ENCODE peak calls at places on chromosomes 6 and 20, in six cellular contexts. P, Z, Q, J, L and O are unnamed samples.

GRCh38 chr6:22249646-22250045 is 47.2 kb downstream of the PRL start:
- DNase-seq in P (no peak), Z (no peak), Q (no peak), J (no peak), L (no peak), O (no peak)

GRCh38 chr6:55040102-55040848 is 134.0 kb upstream of the HCRTR2 start:
- DNase-seq in P (peak; percentile 88), Z (no peak), Q (no peak), J (no peak), L (no peak), O (peak; percentile 92)

GRCh38 chr6:72849346-72849745 is 227.5 kb downstream of the KCNQ5 start:
- DNase-seq in P (no peak), Z (no peak), Q (no peak), J (no peak), L (no peak), O (no peak)

GRCh38 chr20:50027611-50028105 is 44.9 kb downstream of the SNAI1 start:
- DNase-seq in P (peak; percentile 95), Z (no peak), Q (no peak), J (peak; percentile 92), L (no peak), O (peak; percentile 96)

GRCh38 chr20:973785-974194 is 28.3 kb downstream of the RSPO4 start:
- DNase-seq in P (peak; percentile 89), Z (peak; percentile 83), Q (peak; percentile 52), J (peak; percentile 55), L (peak; percentile 70), O (peak; percentile 51)

GRCh38 chr6:151681426-151682059 is 125.9 kb upstream of the ESR1 start:
- DNase-seq in P (peak; percentile 69), Z (no peak), Q (no peak), J (no peak), L (peak; percentile 77), O (no peak)

GRCh38 chr20:36988494-36988966 is 37.0 kb upstream of the SAMHD1 start:
- DNase-seq in P (peak; percentile 28), Z (no peak), Q (no peak), J (no peak), L (no peak), O (peak; percentile 32)

GRCh38 chr6:135667694-135668455 is 170.3 kb upstream of the AHI1 start:
- DNase-seq in P (peak; percentile 67), Z (peak; percentile 54), Q (no peak), J (no peak), L (no peak), O (peak; percentile 54)

GRCh38 chr20:56795492-56795891 is 166.4 kb downstream of the TFAP2C start:
- DNase-seq in P (no peak), Z (no peak), Q (no peak), J (no peak), L (no peak), O (no peak)

GRCh38 chr6:37552267-37552666 is 52.6 kb upstream of the CCDC167 start:
- DNase-seq in P (no peak), Z (no peak), Q (no peak), J (no peak), L (no peak), O (no peak)

GRCh38 chr20:50579511-50579910 is 69.3 kb downstream of the PTPN1 start:
- DNase-seq in P (no peak), Z (no peak), Q (no peak), J (no peak), L (no peak), O (no peak)

GRCh38 chr6:40286027-40286426 is 301.1 kb downstream of the LRFN2 start:
- DNase-seq in P (no peak), Z (peak; percentile 90), Q (peak; percentile 40), J (no peak), L (no peak), O (no peak)

GRCh38 chr20:44598413-44599290 is 16.3 kb downstream of the PKIG start:
- DNase-seq in P (no peak), Z (no peak), Q (peak; percentile 34), J (peak; percentile 41), L (peak; percentile 38), O (peak; percentile 26)

GRCh38 chr6:167550936-167551633 is 226.2 kb downstream of the TTLL2 start:
- DNase-seq in P (no peak), Z (no peak), Q (no peak), J (no peak), L (no peak), O (no peak)

GRCh38 chr6:75458895-75459294 is 34.7 kb downstream of the FILIP1 start:
- DNase-seq in P (peak; percentile 89), Z (no peak), Q (no peak), J (no peak), L (no peak), O (no peak)

GRCh38 chr6:42047790-42048405 is 2.4 kb upstream of the TAF8 start:
- DNase-seq in P (peak; percentile 13), Z (no peak), Q (peak; percentile 23), J (peak; percentile 53), L (no peak), O (no peak)

GRCh38 chr6:168411793-168412192 is 29.2 kb upstream of the SMOC2 start:
- DNase-seq in P (no peak), Z (no peak), Q (no peak), J (no peak), L (no peak), O (no peak)

GRCh38 chr6:28485482-28485881 is 30.1 kb downstream of the GPX6 start:
- DNase-seq in P (no peak), Z (no peak), Q (no peak), J (no peak), L (no peak), O (no peak)

GRCh38 chr6:7258231-7258763 is 54.7 kb downstream of the SSR1 start:
- DNase-seq in P (no peak), Z (no peak), Q (no peak), J (no peak), L (no peak), O (no peak)

GRCh38 chr20:48731581-48731980 is 96.2 kb downstream of the PREX1 start:
- DNase-seq in P (no peak), Z (no peak), Q (no peak), J (no peak), L (no peak), O (no peak)

GRCh38 chr6:107102414-107102805 is 12.9 kb downstream of the BEND3 start:
- DNase-seq in P (no peak), Z (no peak), Q (no peak), J (no peak), L (no peak), O (no peak)

GRCh38 chr20:16295534-16295933 is 277.7 kb downstream of the KIF16B start:
- DNase-seq in P (no peak), Z (no peak), Q (no peak), J (no peak), L (no peak), O (no peak)

GRCh38 chr6:105485456-105485855 is 82.6 kb upstream of the PREP start:
- DNase-seq in P (no peak), Z (no peak), Q (peak; percentile 29), J (no peak), L (peak; percentile 89), O (no peak)
- H3K4me2 ChIP-seq in P (no peak overlapping the region), Z (no peak overlapping the region), Q (peak overlapping the region; percentile 25), J (no peak overlapping the region), L (peak overlapping the region; percentile 82), O (no peak overlapping the region)

DNA sequence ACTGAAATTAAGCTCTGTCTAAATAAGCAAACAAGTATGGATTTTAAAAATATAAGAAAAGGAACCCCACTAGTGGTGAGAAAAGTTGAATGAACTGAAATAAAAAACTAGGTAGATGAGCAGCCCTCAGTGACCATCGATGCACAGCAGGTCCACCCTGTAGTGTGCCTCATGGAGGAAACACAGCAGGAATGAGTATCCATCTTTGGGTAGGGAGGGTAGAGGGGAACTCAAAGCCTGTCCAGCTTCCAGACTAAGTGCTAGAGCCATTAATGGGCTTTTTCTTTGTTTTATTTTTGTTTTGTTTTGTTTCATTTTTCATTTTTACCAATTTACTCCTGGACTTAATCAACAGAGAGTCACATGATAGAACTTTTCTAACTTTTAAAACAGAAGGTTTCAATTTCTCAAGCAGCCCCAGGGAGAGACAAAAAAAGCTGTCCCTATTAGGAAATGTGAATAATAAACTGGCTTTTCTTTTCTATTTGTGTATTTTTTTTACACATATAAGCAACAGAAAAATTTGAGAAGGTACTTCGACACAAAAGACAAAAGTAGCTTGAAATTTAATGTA is 700.6 kb downstream of the HACE1 start:
- DNase-seq in P (no peak), Z (no peak), Q (no peak), J (no peak), L (peak; percentile 17), O (no peak)
- H3F3A ChIP-seq in P (no peaks in the 10 kb centered on the region), Z (no peaks in the 10 kb centered on the region), Q (no peaks in the 10 kb centered on the region), J (no peaks in the 10 kb centered on the region), L (no peaks in the 10 kb centered on the region), O (no peaks in the 10 kb centered on the region)

DNA sequence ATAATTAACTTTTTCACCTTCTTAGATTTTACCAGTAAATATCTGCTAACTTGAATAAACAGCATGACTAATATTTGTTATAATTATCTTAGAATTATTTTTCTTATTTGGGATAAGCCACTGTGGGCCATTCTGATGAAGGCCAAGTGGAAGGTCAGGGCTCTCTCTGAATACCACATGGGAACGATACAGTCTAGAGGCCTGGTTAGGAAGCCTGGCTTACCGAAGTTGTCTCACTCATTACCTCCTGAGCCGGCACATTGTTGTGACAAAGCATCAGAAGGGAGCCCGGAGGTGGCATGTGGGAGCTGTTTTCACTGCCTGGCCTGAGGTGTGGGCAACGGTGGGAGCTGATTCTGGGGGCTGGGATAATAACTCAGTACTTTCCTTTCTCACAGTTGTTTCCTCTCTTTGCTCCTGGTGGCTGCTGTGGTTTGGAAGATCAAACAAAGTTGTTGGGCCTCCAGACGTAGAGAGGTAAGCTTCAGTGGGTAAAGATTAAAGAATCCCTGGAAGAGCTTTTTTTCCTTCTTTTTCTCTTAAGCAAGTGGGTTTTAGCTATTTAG is 29.2 kb downstream of the GFRA4 start:
- DNase-seq in P (no peak), Z (no peak), Q (no peak), J (no peak), L (no peak), O (no peak)
- H3K4me2 ChIP-seq in P (no peak overlapping the region), Z (no peak overlapping the region), Q (no peak overlapping the region), J (no peak overlapping the region), L (no peak overlapping the region), O (no peak overlapping the region)

DNA sequence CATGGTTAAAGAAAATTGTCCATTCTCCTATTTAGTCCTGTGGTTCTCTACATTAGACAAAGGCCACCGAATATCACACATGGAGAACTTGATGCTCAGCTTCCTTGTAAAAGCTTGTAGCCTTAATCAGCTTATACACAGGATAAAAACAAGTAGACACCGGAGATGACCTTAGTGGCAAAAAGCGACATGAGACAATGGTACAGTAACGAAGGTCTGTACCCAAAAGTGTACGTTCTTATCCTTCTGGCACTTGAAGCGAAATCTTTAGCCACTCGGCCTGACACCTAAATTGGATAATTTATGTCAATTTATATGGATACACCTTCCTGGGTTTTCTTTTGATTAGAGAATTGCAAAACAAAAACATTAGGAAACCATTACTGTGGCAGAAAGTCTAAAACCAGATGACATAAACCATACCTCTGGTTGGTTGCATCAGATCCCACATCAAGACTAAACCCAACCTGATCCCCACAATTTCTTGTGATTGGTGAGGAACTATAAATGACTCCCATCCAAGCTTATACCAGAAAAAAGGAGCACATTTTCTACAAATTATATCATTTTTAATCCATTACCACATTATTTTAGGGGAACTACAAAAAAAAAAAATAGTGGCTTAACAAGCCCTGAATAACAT is 6.1 kb downstream of the RBM39 start:
- DNase-seq in P (peak; percentile 56), Z (no peak), Q (no peak), J (no peak), L (no peak), O (no peak)
- H3F3A ChIP-seq in P (peaks cover 70% of the 10 kb centered on the region), Z (peaks cover 13% of the 10 kb centered on the region), Q (peaks cover 51% of the 10 kb centered on the region), J (peaks cover 32% of the 10 kb centered on the region), L (peaks cover 17% of the 10 kb centered on the region), O (no peaks in the 10 kb centered on the region)

GRCh38 chr6:143215363-143215762 is 154.7 kb downstream of the AIG1 start:
- DNase-seq in P (peak; percentile 16), Z (no peak), Q (no peak), J (no peak), L (no peak), O (peak; percentile 49)
- H3K4me2 ChIP-seq in P (no peak overlapping the region), Z (no peak overlapping the region), Q (no peak overlapping the region), J (no peak overlapping the region), L (no peak overlapping the region), O (peak overlapping the region; percentile 6)